ENCODE peak calls at places on chromosomes 4 and X, in eight cellular contexts. One of them, this sample, is unnamed.

GRCh38 chrX:16119353-16120220 is 3.8 kb upstream of the GRPR start:
- DNase-seq in A549: peak
- DNase-seq in stimulated activated CD4-positive, alpha-beta T cell treated with anti-CD3 and anti-CD28 coated beads, Interleukin-2, amount 100 ng/mL, for 24 hours: no peak
- DNase-seq in cardiac muscle cell: no peak
- DNase-seq in CD4-positive, CD25-positive, alpha-beta regulatory T cell: no peak
- DNase-seq in iPS-NIHi11: no peak
- DNase-seq in stimulated activated CD8-positive, alpha-beta memory T cell treated with anti-CD3 and anti-CD28 coated beads, Interleukin-4, amount 100 ng/mL, for 24 hours: no peak
- DNase-seq in activated T-cell treated with anti-CD3 and anti-CD28 coated beads for 1 hour: no peak
- DNase-seq in this sample: no peak

GRCh38 chrX:153517421-153517820 is at the start of gene ATP2B3:
- DNase-seq in stimulated activated CD8-positive, alpha-beta memory T cell treated with anti-CD3 and anti-CD28 coated beads, Interleukin-4, amount 100 ng/mL, for 24 hours: no peak
- DNase-seq in iPS-NIHi11: peak
- DNase-seq in activated T-cell treated with anti-CD3 and anti-CD28 coated beads for 1 hour: no peak
- DNase-seq in stimulated activated CD4-positive, alpha-beta T cell treated with anti-CD3 and anti-CD28 coated beads, Interleukin-2, amount 100 ng/mL, for 24 hours: no peak
- DNase-seq in CD4-positive, CD25-positive, alpha-beta regulatory T cell: no peak
- DNase-seq in cardiac muscle cell: no peak
- DNase-seq in A549: no peak
- DNase-seq in this sample: no peak

GRCh38 chr4:183407635-183408463 is 36.6 kb upstream of the CDKN2AIP start:
- DNase-seq in CD4-positive, CD25-positive, alpha-beta regulatory T cell: no peak
- DNase-seq in iPS-NIHi11: no peak
- DNase-seq in cardiac muscle cell: no peak
- DNase-seq in stimulated activated CD4-positive, alpha-beta T cell treated with anti-CD3 and anti-CD28 coated beads, Interleukin-2, amount 100 ng/mL, for 24 hours: no peak
- DNase-seq in stimulated activated CD8-positive, alpha-beta memory T cell treated with anti-CD3 and anti-CD28 coated beads, Interleukin-4, amount 100 ng/mL, for 24 hours: no peak
- DNase-seq in activated T-cell treated with anti-CD3 and anti-CD28 coated beads for 1 hour: no peak
- DNase-seq in A549: no peak
- DNase-seq in this sample: no peak

GRCh38 chrX:27680726-27681125 is 90.6 kb downstream of the DCAF8L2 start:
- DNase-seq in activated T-cell treated with anti-CD3 and anti-CD28 coated beads for 1 hour: no peak
- DNase-seq in iPS-NIHi11: no peak
- DNase-seq in cardiac muscle cell: no peak
- DNase-seq in stimulated activated CD8-positive, alpha-beta memory T cell treated with anti-CD3 and anti-CD28 coated beads, Interleukin-4, amount 100 ng/mL, for 24 hours: no peak
- DNase-seq in CD4-positive, CD25-positive, alpha-beta regulatory T cell: no peak
- DNase-seq in stimulated activated CD4-positive, alpha-beta T cell treated with anti-CD3 and anti-CD28 coated beads, Interleukin-2, amount 100 ng/mL, for 24 hours: no peak
- DNase-seq in A549: no peak
- DNase-seq in this sample: no peak

GRCh38 chr4:140637836-140638235 is 69.1 kb upstream of the UCP1 start:
- DNase-seq in stimulated activated CD8-positive, alpha-beta memory T cell treated with anti-CD3 and anti-CD28 coated beads, Interleukin-4, amount 100 ng/mL, for 24 hours: no peak
- DNase-seq in CD4-positive, CD25-positive, alpha-beta regulatory T cell: no peak
- DNase-seq in stimulated activated CD4-positive, alpha-beta T cell treated with anti-CD3 and anti-CD28 coated beads, Interleukin-2, amount 100 ng/mL, for 24 hours: peak
- DNase-seq in activated T-cell treated with anti-CD3 and anti-CD28 coated beads for 1 hour: no peak
- DNase-seq in iPS-NIHi11: peak
- DNase-seq in A549: peak
- DNase-seq in cardiac muscle cell: peak
- DNase-seq in this sample: no peak

GRCh38 chr4:173025131-173025530 is 143.5 kb upstream of the GALNT7 start:
- DNase-seq in iPS-NIHi11: peak
- DNase-seq in stimulated activated CD8-positive, alpha-beta memory T cell treated with anti-CD3 and anti-CD28 coated beads, Interleukin-4, amount 100 ng/mL, for 24 hours: no peak
- DNase-seq in CD4-positive, CD25-positive, alpha-beta regulatory T cell: no peak
- DNase-seq in A549: peak
- DNase-seq in cardiac muscle cell: peak
- DNase-seq in stimulated activated CD4-positive, alpha-beta T cell treated with anti-CD3 and anti-CD28 coated beads, Interleukin-2, amount 100 ng/mL, for 24 hours: no peak
- DNase-seq in activated T-cell treated with anti-CD3 and anti-CD28 coated beads for 1 hour: no peak
- DNase-seq in this sample: no peak

GRCh38 chrX:24506082-24506481 is 41.0 kb downstream of the PDK3 start:
- DNase-seq in stimulated activated CD8-positive, alpha-beta memory T cell treated with anti-CD3 and anti-CD28 coated beads, Interleukin-4, amount 100 ng/mL, for 24 hours: no peak
- DNase-seq in cardiac muscle cell: no peak
- DNase-seq in stimulated activated CD4-positive, alpha-beta T cell treated with anti-CD3 and anti-CD28 coated beads, Interleukin-2, amount 100 ng/mL, for 24 hours: no peak
- DNase-seq in activated T-cell treated with anti-CD3 and anti-CD28 coated beads for 1 hour: no peak
- DNase-seq in iPS-NIHi11: no peak
- DNase-seq in CD4-positive, CD25-positive, alpha-beta regulatory T cell: no peak
- DNase-seq in A549: peak
- DNase-seq in this sample: no peak

GRCh38 chrX:108001218-108001814 is 19.1 kb upstream of the TEX13B start:
- DNase-seq in cardiac muscle cell: peak
- DNase-seq in iPS-NIHi11: peak
- DNase-seq in stimulated activated CD4-positive, alpha-beta T cell treated with anti-CD3 and anti-CD28 coated beads, Interleukin-2, amount 100 ng/mL, for 24 hours: peak
- DNase-seq in CD4-positive, CD25-positive, alpha-beta regulatory T cell: no peak
- DNase-seq in activated T-cell treated with anti-CD3 and anti-CD28 coated beads for 1 hour: no peak
- DNase-seq in A549: peak
- DNase-seq in stimulated activated CD8-positive, alpha-beta memory T cell treated with anti-CD3 and anti-CD28 coated beads, Interleukin-4, amount 100 ng/mL, for 24 hours: no peak
- DNase-seq in this sample: no peak

GRCh38 chr4:8030121-8030781 is 90.6 kb upstream of the AFAP1 start:
- DNase-seq in stimulated activated CD4-positive, alpha-beta T cell treated with anti-CD3 and anti-CD28 coated beads, Interleukin-2, amount 100 ng/mL, for 24 hours: no peak
- DNase-seq in iPS-NIHi11: no peak
- DNase-seq in activated T-cell treated with anti-CD3 and anti-CD28 coated beads for 1 hour: no peak
- DNase-seq in stimulated activated CD8-positive, alpha-beta memory T cell treated with anti-CD3 and anti-CD28 coated beads, Interleukin-4, amount 100 ng/mL, for 24 hours: no peak
- DNase-seq in CD4-positive, CD25-positive, alpha-beta regulatory T cell: no peak
- DNase-seq in cardiac muscle cell: no peak
- DNase-seq in A549: no peak
- DNase-seq in this sample: no peak

GRCh38 chrX:39437670-39438441 is 636.6 kb downstream of the MID1IP1 start:
- DNase-seq in stimulated activated CD4-positive, alpha-beta T cell treated with anti-CD3 and anti-CD28 coated beads, Interleukin-2, amount 100 ng/mL, for 24 hours: no peak
- DNase-seq in CD4-positive, CD25-positive, alpha-beta regulatory T cell: no peak
- DNase-seq in A549: no peak
- DNase-seq in stimulated activated CD8-positive, alpha-beta memory T cell treated with anti-CD3 and anti-CD28 coated beads, Interleukin-4, amount 100 ng/mL, for 24 hours: no peak
- DNase-seq in cardiac muscle cell: no peak
- DNase-seq in activated T-cell treated with anti-CD3 and anti-CD28 coated beads for 1 hour: no peak
- DNase-seq in iPS-NIHi11: no peak
- DNase-seq in this sample: no peak

This sample was measured in effector CD8-positive, alpha-beta T cell.